ENCODE peak calls at places on chromosomes 7 and 10, in nine cellular contexts. W is tibial artery; F is activated B cell treated with CpG ODN at 0.5 μM for 24 hours; O is activated CD8-positive, alpha-beta T cell treated with anti-CD3 and anti-CD28 coated beads for 36 hours; V is WERI-Rb-1; S is Peyer's patch; D is heart left ventricle; H is osteocyte; E is endothelial cell. L is an unnamed sample.

GRCh38 chr7:41383596-41383995 is 319.3 kb downstream of the INHBA start:
- DNase-seq in W (no peak), F (no peak), O (no peak), V (no peak), S (no peak), D (no peak), H (no peak), E (no peak), L (no peak)

GRCh38 chr7:42910306-42910705 is 1.6 kb downstream of the C7orf25 start:
- DNase-seq in W (no peak), F (no peak), O (no peak), V (no peak), S (no peak), D (no peak), H (no peak), E (no peak), L (no peak)

GRCh38 chr10:12993595-12993994 is 7.9 kb downstream of the CCDC3 start:
- DNase-seq in W (no peak), F (no peak), O (no peak), V (no peak), S (no peak), D (no peak), H (no peak), E (no peak), L (no peak)

GRCh38 chr7:141562972-141563371 is 11.8 kb downstream of the AGK start:
- DNase-seq in W (no peak), F (no peak), O (no peak), V (no peak), S (no peak), D (no peak), H (no peak), E (no peak), L (no peak)

GRCh38 chr10:119104653-119105024 is 726 bp downstream of the DENND10 start:
- DNase-seq in W (peak), F (no peak), O (peak), V (peak), S (no peak), D (peak), H (no peak), E (no peak), L (peak)

GRCh38 chr10:44860811-44861751 is 50.1 kb upstream of the TMEM72 start:
- DNase-seq in W (peak), F (no peak), O (no peak), V (no peak), S (peak), D (peak), H (peak), E (no peak), L (peak)

GRCh38 chr10:80517416-80518142 is 20.1 kb upstream of the SH2D4B start:
- DNase-seq in W (no peak), F (no peak), O (no peak), V (no peak), S (peak), D (no peak), H (no peak), E (no peak), L (no peak)

GRCh38 chr7:115070311-115070710 is 148.4 kb downstream of the MDFIC start:
- DNase-seq in W (no peak), F (no peak), O (no peak), V (no peak), S (no peak), D (no peak), H (no peak), E (no peak), L (no peak)

GRCh38 chr7:151794508-151795167 is 82.3 kb downstream of the PRKAG2 start:
- DNase-seq in W (no peak), F (no peak), O (no peak), V (peak), S (no peak), D (no peak), H (no peak), E (no peak), L (no peak)

GRCh38 chr7:135557455-135558336 is at the start of gene NUP205:
- DNase-seq in W (peak), F (peak), O (peak), V (peak), S (peak), D (peak), H (peak), E (peak), L (peak)

GRCh38 chr7:95919574-95919973 is 147.2 kb downstream of the DYNC1I1 start:
- DNase-seq in W (no peak), F (no peak), O (no peak), V (no peak), S (no peak), D (no peak), H (no peak), E (no peak), L (no peak)

GRCh38 chr10:110893559-110894179 is 21.9 kb downstream of the PDCD4 start:
- DNase-seq in W (no peak), F (no peak), O (no peak), V (no peak), S (no peak), D (no peak), H (no peak), E (no peak), L (no peak)

GRCh38 chr10:86688398-86688921 is 20.1 kb downstream of the LDB3 start:
- DNase-seq in W (no peak), F (peak), O (peak), V (peak), S (peak), D (peak), H (no peak), E (peak), L (no peak)

GRCh38 chr7:105010538-105011523 is 3.2 kb upstream of the KMT2E start:
- DNase-seq in W (peak), F (no peak), O (no peak), V (no peak), S (no peak), D (no peak), H (no peak), E (no peak), L (no peak)

GRCh38 chr10:92688927-92689662 is 660 bp upstream of the HHEX start:
- DNase-seq in W (peak), F (no peak), O (peak), V (peak), S (peak), D (no peak), H (no peak), E (peak), L (no peak)

GRCh38 chr7:34840176-34840785 is 182.3 kb downstream of the NPSR1 start:
- DNase-seq in W (no peak), F (no peak), O (no peak), V (no peak), S (no peak), D (no peak), H (no peak), E (no peak), L (no peak)

GRCh38 chr7:41045556-41046123 is 657.2 kb downstream of the INHBA start:
- DNase-seq in W (no peak), F (no peak), O (no peak), V (no peak), S (no peak), D (no peak), H (no peak), E (no peak), L (no peak)

GRCh38 chr10:33680036-33680435 is 345.6 kb upstream of the NRP1 start:
- DNase-seq in W (no peak), F (no peak), O (no peak), V (no peak), S (no peak), D (no peak), H (no peak), E (no peak), L (no peak)

GRCh38 chr10:78264361-78264760 is 230.7 kb downstream of the RPS24 start:
- DNase-seq in W (no peak), F (no peak), O (no peak), V (no peak), S (no peak), D (no peak), H (no peak), E (no peak), L (no peak)

GRCh38 chr7:85464042-85464651 is 277.3 kb upstream of the SEMA3D start:
- DNase-seq in W (no peak), F (no peak), O (no peak), V (no peak), S (no peak), D (no peak), H (no peak), E (no peak), L (no peak)

GRCh38 chr10:59843733-59844132 is 62.6 kb downstream of the CCDC6 start:
- DNase-seq in W (no peak), F (no peak), O (no peak), V (no peak), S (no peak), D (no peak), H (no peak), E (no peak), L (no peak)

GRCh38 chr10:45374451-45375052 is 536 bp downstream of the ALOX5 start:
- DNase-seq in W (no peak), F (no peak), O (no peak), V (peak), S (no peak), D (peak), H (no peak), E (peak), L (no peak)

GRCh38 chr10:71007516-71007915 is 119.2 kb upstream of the PCBD1 start:
- DNase-seq in W (no peak), F (no peak), O (no peak), V (no peak), S (no peak), D (no peak), H (no peak), E (no peak), L (no peak)

GRCh38 chr10:71008150-71008549 is 119.8 kb upstream of the PCBD1 start:
- DNase-seq in W (no peak), F (no peak), O (no peak), V (no peak), S (no peak), D (no peak), H (no peak), E (no peak), L (no peak)

GRCh38 chr10:71011141-71011540 is 122.8 kb upstream of the PCBD1 start:
- DNase-seq in W (no peak), F (no peak), O (no peak), V (no peak), S (no peak), D (peak), H (no peak), E (no peak), L (no peak)

GRCh38 chr10:71009031-71009605 is 120.8 kb upstream of the PCBD1 start:
- DNase-seq in W (no peak), F (no peak), O (no peak), V (no peak), S (no peak), D (peak), H (no peak), E (no peak), L (no peak)

DNA sequence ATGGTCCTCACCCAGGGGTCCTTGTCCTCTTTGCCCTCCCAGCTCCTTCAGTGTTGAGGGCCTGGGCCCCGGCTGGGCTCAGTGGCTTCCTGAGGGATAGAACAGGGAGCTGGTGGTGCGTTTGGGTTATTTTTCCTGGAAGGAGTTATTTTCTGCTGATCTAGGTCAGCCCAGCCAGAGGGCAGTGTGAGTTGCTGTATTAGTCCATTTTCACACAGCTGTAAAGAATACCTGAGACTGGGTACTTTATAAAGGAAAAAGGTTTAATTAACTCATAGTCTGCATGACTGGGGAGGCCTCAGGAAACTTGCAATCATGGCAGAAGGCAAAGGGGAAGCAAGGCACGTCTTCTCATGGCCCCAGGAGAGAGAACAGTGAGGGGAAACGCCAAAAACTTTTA is 122.4 kb upstream of the PCBD1 start:
- DNase-seq in W (no peak), F (no peak), O (no peak), V (no peak), S (no peak), D (peak), H (no peak), E (no peak), L (no peak)
- TF ChIP-seq CTCF in W (no peak), F (no peak), O (no peak), V (peak), S (no peak), D (no peak), H (no peak), E (no peak), L (no peak)

GRCh38 chr7:5822742-5823503 is 41.5 kb upstream of the RNF216 start:
- DNase-seq in W (peak), F (peak), O (peak), V (peak), S (peak), D (peak), H (peak), E (peak), L (peak)

GRCh38 chr7:5831196-5831595 is 49.4 kb upstream of the OCM start:
- DNase-seq in W (no peak), F (no peak), O (no peak), V (no peak), S (no peak), D (peak), H (no peak), E (no peak), L (no peak)

GRCh38 chr7:5824297-5824610 is 42.8 kb upstream of the RNF216 start:
- DNase-seq in W (no peak), F (no peak), O (peak), V (no peak), S (no peak), D (no peak), H (no peak), E (no peak), L (no peak)

DNA sequence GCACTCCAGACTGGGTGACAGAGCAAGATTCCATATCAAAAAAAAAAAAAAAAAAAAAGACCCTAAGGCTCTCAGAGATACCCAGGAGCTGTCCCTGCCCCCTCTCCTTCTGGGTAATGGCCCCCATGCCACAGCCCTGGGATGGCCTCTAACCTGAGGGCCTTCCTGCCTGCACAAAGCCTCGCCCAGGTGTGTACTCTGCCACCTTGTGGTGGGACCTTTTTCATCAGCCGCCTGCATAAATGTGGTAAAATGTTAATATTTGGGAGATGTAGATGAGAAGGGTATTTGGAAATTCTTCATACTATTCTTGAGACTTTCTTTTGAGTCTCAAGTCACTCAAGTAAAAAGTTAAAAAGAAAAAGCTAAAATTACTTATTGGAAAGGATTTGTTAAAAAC is 46.3 kb upstream of the RNF216 start:
- DNase-seq in W (no peak), F (no peak), O (peak), V (peak), S (peak), D (no peak), H (no peak), E (peak), L (no peak)
- TF ChIP-seq CTCF in W (peak), F (no peak), O (peak), V (peak), S (peak), D (peak), H (peak), E (peak), L (peak)

GRCh38 chr10:7529638-7530037 is 118.8 kb upstream of the SFMBT2 start:
- DNase-seq in W (no peak), F (no peak), O (peak), V (peak), S (no peak), D (peak), H (no peak), E (peak), L (no peak)
- TF ChIP-seq CTCF in W (peak), F (no peak), O (no peak), V (no peak), S (no peak), D (peak), H (peak), E (peak), L (peak)

DNA sequence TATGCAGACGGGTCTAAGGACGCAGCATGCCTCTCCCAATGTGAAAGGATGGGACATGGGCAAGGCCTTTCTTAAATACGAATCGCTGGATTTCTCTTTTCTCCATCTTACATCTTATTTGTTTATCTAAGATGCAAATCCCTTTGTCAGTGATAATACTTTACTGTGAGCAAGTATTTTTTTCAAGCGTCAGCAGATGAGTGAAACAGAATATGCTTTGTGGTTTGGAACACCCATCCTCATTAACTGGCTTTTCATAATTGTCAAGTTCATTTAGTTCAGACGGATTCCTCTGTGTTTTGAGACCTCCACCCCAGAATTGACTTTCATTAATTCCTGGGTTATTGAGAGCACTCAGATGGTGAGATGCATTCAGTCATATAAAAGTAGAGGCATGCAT is 149.8 kb downstream of the NSUN6 start:
- DNase-seq in W (no peak), F (no peak), O (no peak), V (no peak), S (no peak), D (no peak), H (no peak), E (no peak), L (no peak)
- TF ChIP-seq CTCF in W (no peak), F (no peak), O (no peak), V (no peak), S (no peak), D (no peak), H (no peak), E (no peak), L (no peak)

GRCh38 chr10:88728107-88728763 is 22.2 kb downstream of the LIPK start:
- DNase-seq in W (no peak), F (no peak), O (peak), V (peak), S (no peak), D (peak), H (no peak), E (peak), L (no peak)
- TF ChIP-seq CTCF in W (no peak), F (no peak), O (peak), V (peak), S (no peak), D (no peak), H (peak), E (peak), L (peak)

GRCh38 chr10:131901181-131901829 is 497 bp downstream of the PPP2R2D start:
- DNase-seq in W (peak), F (peak), O (peak), V (no peak), S (peak), D (peak), H (no peak), E (peak), L (no peak)

GRCh38 chr10:131898713-131899112 is 2.1 kb upstream of the PPP2R2D start:
- DNase-seq in W (no peak), F (no peak), O (no peak), V (no peak), S (no peak), D (no peak), H (no peak), E (no peak), L (no peak)

GRCh38 chr10:131900350-131901152 is at the start of gene PPP2R2D:
- DNase-seq in W (peak), F (peak), O (peak), V (peak), S (peak), D (peak), H (peak), E (peak), L (peak)

GRCh38 chr10:131899116-131899690 is 1.6 kb upstream of the PPP2R2D start:
- DNase-seq in W (no peak), F (no peak), O (no peak), V (no peak), S (no peak), D (no peak), H (no peak), E (no peak), L (no peak)

GRCh38 chr10:131899695-131900349 is 986 bp upstream of the PPP2R2D start:
- DNase-seq in W (peak), F (no peak), O (peak), V (peak), S (no peak), D (no peak), H (no peak), E (peak), L (no peak)
- TF ChIP-seq CTCF in W (peak), F (no peak), O (peak), V (no peak), S (no peak), D (no peak), H (peak), E (no peak), L (peak)

L was measured in type B pancreatic cell.